ENCODE peak calls at places on chromosomes 4 and X, in six cellular contexts. F is T-helper 17 cell, D is EL, A is HT1080, X is T-helper 2 cell, B is fibroblast of lung. H is an unnamed sample.

GRCh38 chrX:12894074-12894691 is 12.2 kb upstream of the TLR8 start:
- DNase-seq in F (peak), D (peak), A (no peak), X (peak), B (peak), H (no peak)

GRCh38 chrX:102959471-102959870 is 22.4 kb downstream of the RAB40AL start:
- DNase-seq in F (no peak), D (peak), A (peak), X (no peak), B (peak), H (peak)

GRCh38 chrX:68429216-68429615 is 4.1 kb downstream of the OPHN1 start:
- DNase-seq in F (no peak), D (peak), A (peak), X (no peak), B (peak), H (peak)

GRCh38 chr4:42672359-42673083 is 15.6 kb upstream of the ATP8A1 start:
- DNase-seq in F (no peak), D (no peak), A (no peak), X (no peak), B (no peak), H (no peak)

GRCh38 chr4:89371614-89372013 is 64.0 kb upstream of the GPRIN3 start:
- DNase-seq in F (no peak), D (no peak), A (no peak), X (no peak), B (no peak), H (no peak)

GRCh38 chr4:182015893-182016292 is 227.3 kb upstream of the TENM3 start:
- DNase-seq in F (no peak), D (peak), A (peak), X (no peak), B (peak), H (peak)

GRCh38 chrX:36950495-36951253 is 57.5 kb upstream of the FAM47C start:
- DNase-seq in F (no peak), D (no peak), A (no peak), X (no peak), B (no peak), H (no peak)

GRCh38 chr4:2071912-2072867 is 13.1 kb downstream of the NAT8L start:
- DNase-seq in F (no peak), D (no peak), A (no peak), X (no peak), B (no peak), H (no peak)

GRCh38 chr4:169815606-169816005 is 57.9 kb upstream of the HPF1 start:
- DNase-seq in F (no peak), D (peak), A (peak), X (no peak), B (no peak), H (peak)

GRCh38 chr4:186622788-186623464 is 67.6 kb upstream of the MTNR1A start:
- DNase-seq in F (no peak), D (peak), A (peak), X (no peak), B (peak), H (no peak)

GRCh38 chrX:95885074-95885473 is 799.6 kb upstream of the DIAPH2 start:
- DNase-seq in F (no peak), D (no peak), A (no peak), X (no peak), B (peak), H (peak)

GRCh38 chrX:22037911-22038537 is 5.9 kb downstream of the PHEX start:
- DNase-seq in F (no peak), D (no peak), A (no peak), X (peak), B (no peak), H (no peak)

GRCh38 chr4:139599594-139600374 is 43.8 kb upstream of the SETD7 start:
- DNase-seq in F (no peak), D (peak), A (peak), X (no peak), B (peak), H (no peak)

GRCh38 chrX:68571292-68572256 is 72.7 kb downstream of the YIPF6 start:
- DNase-seq in F (no peak), D (peak), A (peak), X (peak), B (peak), H (peak)

GRCh38 chr4:20832821-20833220 is 132.6 kb downstream of the PACRGL start:
- DNase-seq in F (no peak), D (peak), A (peak), X (no peak), B (no peak), H (no peak)

H was measured in H4.